ENCODE peak calls at places on chromosomes 2 and 18, in five cellular contexts. D is astrocyte, A is kidney epithelial cell, R is uterus, V is endothelial cell. Y is an unnamed sample.

GRCh38 chr18:49915352-49915751 is 102.0 kb upstream of the ACAA2 start:
- DNase-seq in D (no peak), A (no peak), R (no peak), V (no peak), Y (no peak)

GRCh38 chr2:16250056-16250425 is 309.7 kb downstream of the MYCN start:
- DNase-seq in D (no peak), A (no peak), R (no peak), V (no peak), Y (no peak)

GRCh38 chr2:138021154-138021553 is 56.9 kb downstream of the HNMT start:
- DNase-seq in D (no peak), A (no peak), R (no peak), V (no peak), Y (no peak)

GRCh38 chr2:196314780-196315179 is 143.4 kb upstream of the STK17B start:
- DNase-seq in D (peak), A (no peak), R (no peak), V (no peak), Y (no peak)

GRCh38 chr18:7273301-7273911 is 42.5 kb downstream of the LRRC30 start:
- DNase-seq in D (peak), A (no peak), R (peak), V (peak), Y (peak)

GRCh38 chr2:97726311-97727064 is 13.1 kb downstream of the ZAP70 start:
- DNase-seq in D (peak), A (no peak), R (no peak), V (no peak), Y (peak)

GRCh38 chr2:241952816-241953215 is 83.3 kb downstream of the RTP5 start:
- DNase-seq in D (no peak), A (no peak), R (no peak), V (no peak), Y (no peak)

GRCh38 chr18:34223164-34223892 is 1.4 kb downstream of the NOL4 start:
- DNase-seq in D (peak), A (no peak), R (no peak), V (peak), Y (no peak)

GRCh38 chr2:73811878-73812277 is 16.9 kb upstream of the STAMBP start:
- DNase-seq in D (no peak), A (no peak), R (no peak), V (no peak), Y (no peak)

GRCh38 chr2:215881582-215881981 is 131.8 kb downstream of the MREG start:
- DNase-seq in D (no peak), A (no peak), R (no peak), V (no peak), Y (no peak)

GRCh38 chr2:176582990-176583481 is 313.8 kb downstream of the MTX2 start:
- DNase-seq in D (peak), A (peak), R (peak), V (no peak), Y (peak)

GRCh38 chr18:26190506-26190905 is 35.7 kb upstream of the TAF4B start:
- DNase-seq in D (no peak), A (no peak), R (no peak), V (no peak), Y (no peak)

GRCh38 chr2:132731431-132731830 is 61.4 kb upstream of the LYPD1 start:
- DNase-seq in D (no peak), A (no peak), R (no peak), V (no peak), Y (no peak)

GRCh38 chr2:236853558-236853957 is 232.1 kb upstream of the COPS8 start:
- DNase-seq in D (no peak), A (no peak), R (no peak), V (no peak), Y (no peak)

DNA sequence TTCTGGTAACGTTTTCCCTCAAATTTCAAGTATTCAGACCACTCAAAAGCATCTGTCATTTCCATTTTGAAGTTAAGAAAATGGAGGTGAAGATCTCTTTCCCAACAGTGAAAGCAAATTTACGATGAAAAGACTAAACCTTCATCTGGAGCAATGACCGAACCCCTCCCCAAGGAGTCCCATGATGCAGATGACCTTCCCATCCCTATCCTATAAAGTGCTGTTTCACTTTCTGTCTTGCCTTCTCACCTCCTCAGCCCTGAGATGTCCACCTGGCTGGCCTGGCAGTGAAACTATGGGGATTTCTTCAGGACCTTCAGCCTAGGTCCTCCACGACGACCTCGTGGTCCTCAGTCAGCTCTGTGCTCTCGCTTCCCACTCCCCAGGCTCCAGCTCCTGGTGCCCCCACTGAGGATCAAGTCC is 925 bp upstream of the NPC1 start:
- DNase-seq in D (no peak), A (no peak), R (no peak), V (no peak), Y (peak)
- TF ChIP-seq CTCF in D (no peak), A (no peak), R (no peak), V (no peak), Y (no peak)

GRCh38 chr2:8682719-8683667 is 1.1 kb downstream of the ID2 start:
- DNase-seq in D (peak), A (no peak), R (peak), V (no peak), Y (peak)
- TF ChIP-seq CTCF in D (no peak), A (no peak), R (no peak), V (no peak), Y (no peak)

GRCh38 chr2:219639356-219639755 is 11.9 kb downstream of the SLC4A3 start:
- DNase-seq in D (no peak), A (no peak), R (peak), V (no peak), Y (no peak)

GRCh38 chr2:219636941-219637841 is 9.8 kb downstream of the SLC4A3 start:
- DNase-seq in D (no peak), A (no peak), R (no peak), V (no peak), Y (no peak)

GRCh38 chr2:219638948-219639341 is 11.5 kb downstream of the SLC4A3 start:
- DNase-seq in D (no peak), A (no peak), R (peak), V (no peak), Y (no peak)

GRCh38 chr2:219637842-219638185 is 10.4 kb downstream of the SLC4A3 start:
- DNase-seq in D (no peak), A (no peak), R (no peak), V (no peak), Y (no peak)

DNA sequence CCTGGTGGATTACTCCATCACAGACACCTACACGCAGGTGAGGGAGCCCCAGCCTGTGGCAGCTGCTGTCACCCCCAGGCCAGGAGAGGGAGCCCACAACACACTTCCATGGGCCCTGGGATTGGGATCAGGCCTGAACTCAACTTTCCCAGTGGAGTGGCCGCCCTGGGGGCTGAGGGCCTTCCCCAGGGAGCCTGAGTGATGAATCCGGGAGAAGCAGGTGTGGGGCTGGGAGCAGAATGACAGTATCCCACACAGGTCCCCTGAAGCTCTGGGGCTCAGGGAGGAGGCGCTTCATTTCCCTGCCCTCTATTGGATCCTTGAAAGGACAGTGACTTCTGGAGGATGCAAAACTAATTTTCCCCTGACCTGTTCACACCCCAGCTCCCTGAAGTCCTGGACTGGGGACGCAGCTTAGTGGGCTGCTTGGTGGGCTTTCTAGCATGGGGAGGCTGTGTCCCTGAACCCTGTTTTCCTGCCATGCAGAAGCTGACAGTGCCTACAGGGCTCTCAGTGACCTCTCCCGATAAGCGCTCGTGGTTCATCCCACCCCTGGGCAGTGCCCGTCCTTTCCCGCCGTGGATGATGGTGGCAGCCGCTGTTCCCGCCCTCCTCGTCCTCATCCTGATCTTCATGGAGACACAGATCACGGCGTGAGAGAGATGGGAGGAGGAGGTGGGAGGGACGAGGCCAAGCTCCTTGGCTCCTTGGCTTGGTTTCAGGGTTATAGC is 11.0 kb downstream of the SLC4A3 start:
- DNase-seq in D (no peak), A (no peak), R (peak), V (no peak), Y (no peak)
- TF ChIP-seq CTCF in D (no peak), A (peak), R (no peak), V (no peak), Y (peak)

GRCh38 chr2:53040536-53041229 is 726.9 kb upstream of the CHAC2 start:
- DNase-seq in D (no peak), A (no peak), R (no peak), V (no peak), Y (peak)
- TF ChIP-seq CTCF in D (peak), A (peak), R (no peak), V (peak), Y (peak)

GRCh38 chr2:102839668-102840388 is 78.0 kb downstream of the TMEM182 start:
- DNase-seq in D (peak), A (no peak), R (no peak), V (peak), Y (peak)

GRCh38 chr2:102837626-102838198 is 75.9 kb downstream of the TMEM182 start:
- DNase-seq in D (no peak), A (no peak), R (no peak), V (no peak), Y (no peak)

GRCh38 chr2:102843759-102844443 is 82.1 kb downstream of the TMEM182 start:
- DNase-seq in D (no peak), A (no peak), R (no peak), V (no peak), Y (no peak)

GRCh38 chr2:102844911-102845310 is 83.1 kb downstream of the TMEM182 start:
- DNase-seq in D (no peak), A (no peak), R (no peak), V (no peak), Y (no peak)

DNA sequence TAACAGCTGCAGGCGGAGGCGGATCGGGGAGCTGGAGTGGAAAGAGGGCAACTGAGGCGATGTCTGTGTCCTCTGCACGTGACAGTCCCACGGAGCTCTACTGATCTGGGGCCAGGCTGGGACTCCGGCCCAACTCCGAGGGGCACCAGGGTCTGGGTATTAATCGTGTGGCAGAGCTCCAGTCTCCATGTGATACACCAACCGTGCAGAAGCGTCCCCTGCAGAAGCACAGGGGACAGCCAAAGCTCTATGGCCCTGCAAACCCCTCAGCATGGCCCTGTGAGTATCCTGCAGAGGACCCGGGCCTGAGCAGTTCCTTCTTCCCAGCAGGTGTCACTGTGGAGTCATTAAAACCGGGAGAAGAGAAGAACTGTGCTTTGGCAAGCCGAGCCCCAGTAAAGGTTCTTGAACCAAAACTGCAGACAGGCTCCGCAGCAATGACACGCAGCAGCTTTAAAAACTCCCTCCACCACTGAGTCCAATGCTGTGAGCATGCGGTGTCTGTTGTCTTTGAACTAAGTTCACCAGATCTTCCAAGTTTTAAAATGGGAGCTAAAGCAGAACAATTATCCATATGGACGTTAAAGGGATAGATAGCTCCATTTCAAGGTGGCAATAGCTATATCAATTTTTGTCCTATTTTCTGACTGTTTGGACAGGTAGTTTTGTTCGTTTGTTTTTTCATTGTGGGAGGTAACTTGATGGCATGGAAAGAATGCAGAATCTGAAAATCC is 79.4 kb downstream of the TMEM182 start:
- DNase-seq in D (peak), A (peak), R (no peak), V (peak), Y (peak)
- TF ChIP-seq CTCF in D (peak), A (peak), R (no peak), V (no peak), Y (peak)